ENCODE peak calls at places on chromosome 9, in four cellular contexts. O is heart right ventricle, R is lung, L is hepatocyte. H is an unnamed sample.

GRCh38 chr9:81465468-81466002 is 223.8 kb downstream of the TLE1 start:
- DNase-seq in O (no peak), R (no peak), L (no peak), H (no peak)

GRCh38 chr9:93257808-93258331 is 73.9 kb downstream of the WNK2 start:
- DNase-seq in O (no peak), R (no peak), L (no peak), H (no peak)

GRCh38 chr9:69871143-69871834 is 50.7 kb downstream of the CFAP95 start:
- DNase-seq in O (no peak), R (no peak), L (no peak), H (no peak)

GRCh38 chr9:99488109-99489042 is 266.3 kb downstream of the SEC61B start:
- DNase-seq in O (no peak), R (no peak), L (no peak), H (no peak)

GRCh38 chr9:136692190-136693134 is 5.2 kb upstream of the AGPAT2 start:
- DNase-seq in O (no peak), R (no peak), L (no peak), H (no peak)

GRCh38 chr9:107751522-107752235 is 262.1 kb upstream of the KLF4 start:
- DNase-seq in O (no peak), R (no peak), L (peak; percentile 81), H (no peak)

GRCh38 chr9:130845901-130846381 is 10.9 kb downstream of the ABL1 start:
- DNase-seq in O (peak; percentile 63), R (no peak), L (peak; percentile 59), H (no peak)

GRCh38 chr9:94780516-94780950 is 54.0 kb downstream of the AOPEP start:
- DNase-seq in O (peak; percentile 76), R (no peak), L (no peak), H (peak; percentile 75)

GRCh38 chr9:125977223-125977622 is 230.1 kb downstream of the PBX3 start:
- DNase-seq in O (no peak), R (no peak), L (no peak), H (no peak)

GRCh38 chr9:3931996-3932906 is 367.6 kb downstream of the GLIS3 start:
- DNase-seq in O (no peak), R (no peak), L (no peak), H (no peak)

GRCh38 chr9:109477269-109478203 is 20.6 kb downstream of the PTPN3 start:
- DNase-seq in O (no peak), R (peak; percentile 90), L (peak; percentile 93), H (no peak)

GRCh38 chr9:14314424-14314928 is 535 bp upstream of the NFIB start:
- DNase-seq in O (peak; percentile 90), R (peak; percentile 83), L (peak; percentile 77), H (peak; percentile 82)

GRCh38 chr9:70746760-70747159 is 332.3 kb upstream of the KLF9 start:
- DNase-seq in O (no peak), R (no peak), L (peak; percentile 25), H (no peak)

GRCh38 chr9:12717907-12718306 is 24.7 kb downstream of the TYRP1 start:
- DNase-seq in O (no peak), R (no peak), L (no peak), H (no peak)

GRCh38 chr9:30796806-30797205 is 1587.6 kb upstream of the ACO1 start:
- DNase-seq in O (no peak), R (no peak), L (no peak), H (no peak)

GRCh38 chr9:127059030-127059429 is 63.4 kb downstream of the ANGPTL2 start:
- DNase-seq in O (no peak), R (no peak), L (no peak), H (no peak)

GRCh38 chr9:112631313-112631712 is 86.6 kb downstream of the INIP start:
- DNase-seq in O (no peak), R (no peak), L (no peak), H (no peak)

GRCh38 chr9:6171667-6172066 is 43.9 kb upstream of the IL33 start:
- DNase-seq in O (no peak), R (no peak), L (no peak), H (no peak)

GRCh38 chr9:96130970-96131369 is 171.0 kb downstream of the HSD17B3 start:
- DNase-seq in O (no peak), R (no peak), L (no peak), H (no peak)

GRCh38 chr9:108257387-108257786 is 598.4 kb downstream of the ACTL7B start:
- DNase-seq in O (no peak), R (no peak), L (no peak), H (no peak)

GRCh38 chr9:136543830-136544548 is 1.9 kb downstream of the NOTCH1 start:
- DNase-seq in O (no peak), R (no peak), L (no peak), H (no peak)

GRCh38 chr9:34976441-34976840 is 13.1 kb upstream of the DNAJB5 start:
- DNase-seq in O (no peak), R (no peak), L (no peak), H (no peak)

GRCh38 chr9:131685753-131686706 is 53.8 kb downstream of the RAPGEF1 start:
- DNase-seq in O (no peak), R (no peak), L (no peak), H (no peak)

GRCh38 chr9:79581794-79582193 is 10.0 kb downstream of the TLE4 start:
- DNase-seq in O (no peak), R (no peak), L (peak; percentile 68), H (no peak)

GRCh38 chr9:134593756-134594375 is 47.7 kb upstream of the COL5A1 start:
- DNase-seq in O (no peak), R (no peak), L (no peak), H (no peak)

DNA sequence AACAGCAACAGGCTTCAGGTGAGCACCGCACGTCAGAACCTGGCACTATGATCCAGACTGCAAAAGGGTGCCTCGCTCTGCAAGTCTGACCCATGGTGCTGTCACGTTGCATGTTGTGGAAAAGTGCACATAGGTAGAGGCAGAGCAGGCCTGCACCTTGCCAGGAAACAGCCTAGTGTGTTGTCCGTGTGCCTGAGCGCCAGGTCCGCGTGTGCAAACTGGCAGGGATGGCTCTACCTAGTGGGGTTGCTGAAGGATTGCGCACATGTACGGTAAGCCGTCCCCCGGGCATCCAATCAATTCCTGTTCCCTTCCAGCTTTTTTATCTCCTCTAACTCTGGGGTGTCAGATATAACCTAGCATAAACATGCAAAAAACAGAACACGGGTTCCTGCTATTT is 219.5 kb downstream of the NXNL2 start:
- DNase-seq in O (no peak), R (no peak), L (no peak), H (no peak)
- H3K27ac ChIP-seq in O (no peak overlapping the region), R (no peak overlapping the region), L (peak overlapping the region; percentile 8), H (peak overlapping the region; percentile 49)

DNA sequence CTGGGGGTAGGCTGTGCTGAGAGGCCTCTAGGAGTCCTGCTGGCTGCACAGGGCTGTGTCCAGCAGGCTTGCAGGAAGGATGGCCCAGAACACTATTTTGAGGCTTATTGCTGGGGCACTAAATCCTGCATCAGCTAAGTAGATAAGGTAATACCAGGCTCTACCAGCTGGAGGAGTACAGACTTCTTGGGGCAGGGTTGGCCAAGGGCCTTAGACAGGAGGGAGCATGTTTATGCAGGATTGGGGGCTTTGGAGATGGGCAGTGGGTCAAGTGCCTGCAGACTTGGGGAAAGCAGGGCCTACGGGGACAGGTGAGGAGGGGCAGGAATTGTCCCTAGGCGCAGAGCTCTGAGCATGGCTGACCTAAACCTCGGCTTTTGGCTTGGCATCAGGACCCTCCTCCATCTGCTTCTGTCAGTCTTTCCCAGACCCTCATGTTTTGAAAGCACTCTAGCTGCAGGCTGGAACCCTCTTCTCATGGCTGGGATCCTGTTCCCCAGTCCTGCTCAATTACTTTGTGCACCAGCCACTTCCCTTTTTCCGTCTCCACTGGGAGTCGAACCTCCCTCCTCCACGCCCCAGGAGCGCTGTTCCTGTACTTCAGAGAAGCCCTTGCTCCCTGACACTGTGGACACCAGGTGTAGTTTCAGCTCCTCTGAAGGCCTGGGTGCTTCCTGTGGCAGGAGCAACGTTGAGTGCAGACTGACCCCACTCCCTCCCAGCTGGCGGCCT is 61.0 kb upstream of the SPTLC1 start:
- DNase-seq in O (no peak), R (no peak), L (no peak), H (no peak)
- TF ChIP-seq CTCF in O (no peak), R (no peak), L (no peak), H (no peak)

GRCh38 chr9:120617637-120617979 is 37.6 kb upstream of the CDK5RAP2 start:
- DNase-seq in O (no peak), R (no peak), L (no peak), H (no peak)
- H3K27me3 ChIP-seq in O (no peaks in the 10 kb centered on the region), R (no peaks in the 10 kb centered on the region), L (no peaks in the 10 kb centered on the region), H (no peaks in the 10 kb centered on the region)

GRCh38 chr9:33289501-33289900 is 815 bp upstream of the NFX1 start:
- DNase-seq in O (peak; percentile 21), R (no peak), L (peak; percentile 34), H (peak; percentile 21)
- H3K27ac ChIP-seq in O (peak overlapping the region; percentile 98), R (peak overlapping the region; percentile 96), L (peak overlapping the region; percentile 99), H (peak overlapping the region; percentile 98)